ENCODE peak calls at places on chromosomes 5 and 9, in five cellular contexts. J is brain microvascular endothelial cell, O is heart right ventricle, H is mucosa of descending colon, Q is endodermal cell. Z is an unnamed sample.
A peak's percentile ranks its signal among the peaks of the same experiment; 100 is the strongest.

GRCh38 chr9:121735792-121736130 is 84.3 kb downstream of the DAB2IP start:
- DNase-seq in J (no peak), O (no peak), H (no peak), Q (no peak), Z (no peak)

GRCh38 chr9:96256800-96257199 is 45.2 kb downstream of the HSD17B3 start:
- DNase-seq in J (peak; percentile 30), O (no peak), H (no peak), Q (peak; percentile 86), Z (no peak)

GRCh38 chr5:35345222-35345621 is 114.9 kb upstream of the PRLR start:
- DNase-seq in J (no peak), O (no peak), H (no peak), Q (no peak), Z (no peak)

GRCh38 chr5:88555658-88556057 is 287.0 kb upstream of the TMEM161B start:
- DNase-seq in J (no peak), O (no peak), H (no peak), Q (peak; percentile 72), Z (no peak)

GRCh38 chr9:38700695-38701094 is 19.2 kb downstream of the FAM240B start:
- DNase-seq in J (peak; percentile 38), O (no peak), H (no peak), Q (no peak), Z (no peak)

GRCh38 chr5:35127006-35127405 is 79.3 kb upstream of the AGXT2 start:
- DNase-seq in J (no peak), O (no peak), H (no peak), Q (no peak), Z (no peak)

GRCh38 chr5:1859099-1859498 is 23.6 kb downstream of the IRX4 start:
- DNase-seq in J (no peak), O (no peak), H (no peak), Q (no peak), Z (no peak)

GRCh38 chr5:76175051-76175666 is 92.0 kb downstream of the SV2C start:
- DNase-seq in J (peak; percentile 47), O (peak; percentile 18), H (peak; percentile 89), Q (peak; percentile 89), Z (no peak)

GRCh38 chr9:38370231-38370630 is 22.3 kb upstream of the ALDH1B1 start:
- DNase-seq in J (no peak), O (no peak), H (no peak), Q (no peak), Z (no peak)

DNA sequence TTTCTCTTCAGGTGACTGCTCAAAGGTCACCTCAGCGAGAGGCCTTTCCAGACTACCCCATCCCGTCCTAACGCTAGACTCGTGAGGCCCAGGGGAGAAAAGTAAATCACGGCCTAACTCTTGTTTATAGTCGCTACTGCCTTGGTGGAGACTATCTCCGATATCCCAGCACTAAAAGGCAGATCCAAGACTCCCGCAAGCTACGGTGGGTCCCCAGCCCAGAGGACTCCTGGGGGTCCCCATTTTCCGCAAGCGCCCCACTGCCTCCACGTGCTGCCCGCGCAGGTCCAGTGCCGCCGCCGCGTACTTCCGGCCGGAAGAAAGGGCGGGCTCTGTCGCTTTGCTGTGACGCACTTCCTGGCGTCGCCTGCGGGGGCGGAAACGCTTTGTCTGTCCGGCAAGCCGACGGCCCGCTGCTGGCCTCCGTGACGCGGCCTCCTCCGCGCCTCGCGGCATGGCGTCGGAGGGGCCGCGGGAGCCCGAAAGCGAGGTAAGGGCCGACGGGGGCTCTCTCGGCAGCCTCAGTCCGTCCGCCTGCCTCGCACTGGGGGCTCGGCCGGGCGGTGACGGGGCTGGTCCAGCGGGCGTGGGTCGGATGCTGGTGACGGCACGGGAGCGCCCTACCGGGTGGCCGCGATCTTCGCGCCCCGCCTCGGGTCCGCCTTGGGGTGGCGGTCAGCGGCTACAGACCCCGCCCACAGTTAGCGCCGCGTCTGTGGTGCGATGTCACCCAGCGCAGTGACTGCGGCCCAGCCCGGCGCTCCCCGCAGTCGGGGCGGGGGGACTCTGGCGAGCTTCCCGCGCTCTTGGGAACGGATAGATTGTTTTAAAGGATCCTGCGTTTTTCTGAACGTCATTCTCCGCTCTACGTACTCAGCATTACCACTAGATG is at the start of gene SECISBP2:
- DNase-seq in J (peak; percentile 94), O (peak; percentile 96), H (peak; percentile 95), Q (peak; percentile 98), Z (peak; percentile 97)
- TF ChIP-seq CTCF in J (peak; percentile 80), O (peak; percentile 79), H (peak; percentile 62), Q (peak; percentile 82), Z (no peak)

DNA sequence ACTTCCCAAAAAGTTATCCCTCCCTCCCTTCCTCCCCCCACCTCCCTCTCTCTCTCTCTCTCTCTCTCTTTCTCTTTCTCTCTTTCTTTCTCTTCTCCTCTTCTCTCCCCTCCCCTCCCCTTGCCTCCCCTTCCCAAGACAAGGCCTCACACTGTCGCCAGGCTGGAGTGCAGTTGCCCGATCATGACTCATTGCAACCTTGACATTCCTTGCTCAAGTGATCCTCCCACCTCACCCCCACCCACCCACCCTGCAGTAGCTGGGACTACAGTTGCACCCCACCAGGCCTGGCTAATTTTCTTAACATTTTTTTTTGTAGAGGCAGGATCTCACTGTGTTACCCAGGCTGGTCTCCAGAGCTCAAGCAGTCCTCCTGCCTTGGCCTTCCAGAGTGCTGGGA is 32.8 kb downstream of the VPS13A start:
- DNase-seq in J (no peak), O (no peak), H (no peak), Q (peak; percentile 84), Z (no peak)
- H3K36me3 ChIP-seq in J (no peaks in the 10 kb centered on the region), O (peaks cover 47% of the 10 kb centered on the region), H (peaks cover 4% of the 10 kb centered on the region), Q (peaks cover 27% of the 10 kb centered on the region), Z (peaks cover 44% of the 10 kb centered on the region)

GRCh38 chr5:10724799-10725507 is 36.1 kb downstream of the DAP start:
- DNase-seq in J (peak; percentile 77), O (peak; percentile 74), H (no peak), Q (no peak), Z (peak; percentile 80)
- TF ChIP-seq CTCF in J (peak; percentile 80), O (peak; percentile 35), H (no peak), Q (peak; percentile 14), Z (no peak)

DNA sequence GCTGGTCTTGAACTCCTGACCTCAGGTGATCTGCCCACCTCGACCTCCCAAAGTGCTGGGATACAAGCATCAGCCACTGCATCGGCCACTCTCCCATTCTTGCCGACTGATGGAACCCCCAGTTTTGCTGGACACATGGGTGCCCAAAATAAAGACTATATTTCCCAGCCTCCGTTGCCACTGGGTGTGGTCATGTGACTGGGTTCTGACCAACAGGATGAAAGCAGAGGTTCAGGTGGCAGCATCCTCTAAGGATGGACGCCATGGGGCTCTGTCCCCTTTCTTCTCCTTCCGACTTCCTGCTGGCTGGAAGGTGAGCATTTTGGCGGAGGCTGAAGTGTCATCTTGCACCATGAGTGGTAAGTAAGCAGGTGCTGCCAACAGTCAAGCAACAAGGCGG is 10.3 kb downstream of the PDLIM7 start:
- DNase-seq in J (no peak), O (no peak), H (no peak), Q (no peak), Z (no peak)
- H3K36me3 ChIP-seq in J (peaks cover 94% of the 10 kb centered on the region), O (peaks cover 80% of the 10 kb centered on the region), H (no peaks in the 10 kb centered on the region), Q (peaks cover 86% of the 10 kb centered on the region), Z (peaks cover 75% of the 10 kb centered on the region)

DNA sequence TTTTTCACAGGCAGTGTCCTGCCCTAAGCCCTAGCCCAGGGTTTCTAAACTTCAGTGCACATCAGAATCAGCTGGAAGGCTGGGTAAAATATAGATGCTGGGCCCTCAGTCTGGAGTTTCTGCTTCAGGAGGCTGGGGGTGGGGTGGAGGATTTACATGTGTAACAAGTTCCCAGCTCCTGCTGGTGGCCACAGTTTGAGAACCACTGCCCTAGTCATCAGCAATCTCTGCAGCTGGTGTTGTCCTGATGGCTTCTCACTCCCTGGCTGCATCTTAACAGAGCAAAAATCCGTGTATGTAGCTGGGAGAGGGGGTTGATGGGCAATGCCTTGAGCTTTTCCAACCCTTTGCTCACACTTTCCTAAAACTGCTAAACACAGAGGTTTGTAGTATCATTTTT is 186.0 kb upstream of the KLF9 start:
- DNase-seq in J (peak; percentile 80), O (peak; percentile 48), H (no peak), Q (peak; percentile 67), Z (peak; percentile 74)
- TF ChIP-seq CTCF in J (no peak), O (no peak), H (no peak), Q (no peak), Z (no peak)

GRCh38 chr5:121432-121831 is 29.5 kb downstream of the PLEKHG4B start:
- DNase-seq in J (no peak), O (no peak), H (no peak), Q (no peak), Z (no peak)

GRCh38 chr5:119486-120097 is 27.6 kb downstream of the PLEKHG4B start:
- DNase-seq in J (no peak), O (no peak), H (no peak), Q (no peak), Z (no peak)
- H3K36me3 ChIP-seq in J (no peaks in the 10 kb centered on the region), O (no peaks in the 10 kb centered on the region), H (no peaks in the 10 kb centered on the region), Q (peaks cover 21% of the 10 kb centered on the region), Z (no peaks in the 10 kb centered on the region)

DNA sequence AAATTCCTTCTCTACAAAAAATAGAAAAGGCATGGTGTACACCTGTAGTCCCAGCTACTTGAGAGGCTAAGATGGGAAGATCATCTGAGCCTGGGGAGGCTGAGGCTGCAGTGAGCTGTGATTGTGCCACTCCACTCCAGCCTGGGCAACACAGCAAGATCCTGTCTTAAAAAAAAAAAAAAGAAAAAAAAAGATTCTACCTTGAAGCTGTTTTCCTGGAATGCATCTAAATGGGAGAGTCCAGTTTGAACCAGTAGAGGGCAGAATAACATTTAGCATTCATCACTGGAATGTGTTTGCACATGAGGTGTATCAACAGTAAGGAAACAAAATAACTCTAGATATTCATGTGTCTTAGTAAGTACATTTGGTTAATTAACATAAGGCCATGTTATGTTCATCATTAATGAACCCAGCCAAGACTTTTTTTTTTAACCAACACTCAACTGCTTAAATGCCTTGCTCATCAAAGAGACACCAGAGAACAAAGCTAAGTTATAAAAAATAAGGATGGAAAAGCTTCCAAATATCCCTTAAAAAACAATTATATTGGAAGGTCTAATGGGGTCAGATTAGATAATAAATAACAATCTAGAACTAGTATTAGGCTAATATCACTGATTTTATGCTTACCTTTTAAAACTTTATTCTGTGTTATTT is 16.1 kb downstream of the IFNE start:
- DNase-seq in J (peak; percentile 59), O (no peak), H (peak; percentile 42), Q (no peak), Z (no peak)
- TF ChIP-seq CTCF in J (peak; percentile 65), O (peak; percentile 66), H (peak; percentile 22), Q (peak; percentile 86), Z (peak; percentile 60)

GRCh38 chr5:134138416-134139376 is 24.2 kb downstream of the TCF7 start:
- DNase-seq in J (no peak), O (no peak), H (no peak), Q (peak; percentile 39), Z (peak; percentile 43)

GRCh38 chr5:134141346-134142050 is 27.0 kb downstream of the TCF7 start:
- DNase-seq in J (no peak), O (no peak), H (no peak), Q (peak; percentile 55), Z (peak; percentile 50)

GRCh38 chr5:134140530-134141201 is 26.2 kb downstream of the TCF7 start:
- DNase-seq in J (peak; percentile 70), O (peak; percentile 57), H (peak; percentile 81), Q (peak; percentile 92), Z (peak; percentile 69)

GRCh38 chr5:134139377-134139851 is 24.9 kb downstream of the TCF7 start:
- DNase-seq in J (no peak), O (no peak), H (peak; percentile 1), Q (no peak), Z (peak; percentile 53)

DNA sequence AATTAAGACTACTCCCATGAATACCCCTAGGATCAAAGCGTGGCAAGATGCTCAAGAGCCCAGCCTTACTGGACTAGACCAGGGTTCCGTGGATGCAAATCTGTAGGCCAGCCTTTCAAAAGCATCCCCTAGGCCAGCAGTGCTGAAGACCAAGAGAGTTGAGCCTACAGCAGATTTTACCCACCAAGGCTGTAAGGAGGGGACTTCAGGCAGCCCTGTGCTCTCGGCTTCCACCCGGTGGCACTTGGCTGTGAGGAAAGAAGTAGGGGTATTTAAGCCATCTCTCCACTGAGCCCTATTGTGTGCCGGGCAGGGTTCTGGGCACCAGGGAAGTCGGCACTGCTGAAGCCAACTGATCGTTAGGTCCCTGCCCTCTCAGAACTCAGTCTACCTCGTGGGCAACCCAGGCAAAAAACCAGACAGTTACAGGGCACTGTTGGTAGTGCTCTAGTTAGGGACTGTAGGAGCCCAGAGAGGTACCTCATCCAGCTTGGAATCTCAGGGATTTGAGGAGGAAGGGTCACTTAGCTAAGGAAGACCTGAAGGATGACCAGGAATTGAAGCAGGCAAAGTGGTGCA is 25.5 kb downstream of the TCF7 start:
- DNase-seq in J (no peak), O (no peak), H (peak; percentile 2), Q (peak; percentile 40), Z (peak; percentile 9)
- H3K36me3 ChIP-seq in J (peaks cover 39% of the 10 kb centered on the region), O (peaks cover 56% of the 10 kb centered on the region), H (no peaks in the 10 kb centered on the region), Q (peaks cover 58% of the 10 kb centered on the region), Z (peaks cover 40% of the 10 kb centered on the region)

Z was measured in right atrium auricular region.